ENCODE peak calls at places on chromosomes 16 and 17, in nine cellular contexts. N is lung; W is neural progenitor cell; V is body of pancreas; A is CD8-positive, alpha-beta memory T cell; U is ascending aorta; B is colonic mucosa; K is CD4-positive, alpha-beta memory T cell; E is stomach. P is an unnamed sample. For H3K9me3 and H3K4me1, the result is how much of the 10 kb centered on the place peaks cover.

GRCh38 chr17:81967533-81968395 is 6.8 kb upstream of the NOTUM start:
- DNase-seq in K (peak), A (peak), W (peak), B (peak), U (no peak), V (peak), E (peak), N (peak), P (peak)

GRCh38 chr16:75304521-75305363 is 53.3 kb upstream of the BCAR1 start:
- DNase-seq in W (no peak), A (no peak), U (no peak), N (no peak), E (peak), B (peak), K (no peak), V (peak), P (peak)

GRCh38 chr17:29113334-29113733 is 66.9 kb downstream of the MYO18A start:
- DNase-seq in W (peak), N (no peak), U (no peak), V (no peak), K (no peak), A (no peak), B (no peak), E (no peak), P (no peak)

GRCh38 chr17:58302171-58302918 is 21.6 kb upstream of the MPO start:
- DNase-seq in V (no peak), U (no peak), W (no peak), A (no peak), K (no peak), N (peak), B (no peak), E (peak), P (no peak)

GRCh38 chr16:81485225-81485624 is 40.6 kb downstream of the CMIP start:
- DNase-seq in W (no peak), A (no peak), E (no peak), B (no peak), N (no peak), U (no peak), K (no peak), V (no peak), P (no peak)

GRCh38 chr17:79420318-79421243 is 190.3 kb downstream of the RBFOX3 start:
- DNase-seq in B (no peak), V (no peak), N (no peak), K (no peak), E (no peak), A (no peak), W (peak), U (no peak), P (no peak)

GRCh38 chr17:28338056-28338768 is 2.7 kb downstream of the TNFAIP1 start:
- DNase-seq in A (no peak), K (no peak), E (no peak), U (no peak), W (no peak), N (no peak), V (no peak), B (no peak), P (no peak)

GRCh38 chr17:60579551-60579950 is 20.4 kb upstream of the PPM1D start:
- DNase-seq in B (no peak), U (no peak), A (no peak), N (no peak), W (no peak), E (no peak), V (no peak), K (no peak), P (no peak)

GRCh38 chr16:27448531-27449433 is 46.8 kb downstream of the IL21R start:
- DNase-seq in E (no peak), N (no peak), A (no peak), U (no peak), V (no peak), B (no peak), W (no peak), K (no peak), P (no peak)

GRCh38 chr17:38460082-38460715 is 31.9 kb downstream of the ARHGAP23 start:
- DNase-seq in B (no peak), W (no peak), V (no peak), A (no peak), U (no peak), E (no peak), K (no peak), N (no peak), P (no peak)

GRCh38 chr17:17784599-17785264 is 52.1 kb downstream of the SREBF1 start:
- DNase-seq in U (no peak), E (peak), A (no peak), B (no peak), V (peak), W (peak), K (no peak), N (no peak), P (peak)

GRCh38 chr17:62824290-62825135 is 16.4 kb upstream of the MARCHF10 start:
- DNase-seq in A (no peak), K (no peak), U (no peak), N (no peak), E (no peak), V (no peak), W (peak), B (no peak), P (no peak)

GRCh38 chr17:46977750-46978488 is 1.1 kb downstream of the RPRML start:
- DNase-seq in K (no peak), B (no peak), A (no peak), N (no peak), V (no peak), W (peak), E (no peak), U (no peak), P (no peak)

GRCh38 chr16:57628008-57628781 is at the start of gene ADGRG1:
- DNase-seq in N (peak), E (peak), B (peak), V (peak), U (peak), A (no peak), K (no peak), W (peak), P (no peak)

GRCh38 chr17:8152981-8153549 is 861 bp upstream of the PER1 start:
- DNase-seq in A (no peak), B (no peak), N (no peak), V (peak), W (no peak), E (no peak), U (no peak), K (no peak), P (peak)

GRCh38 chr16:75233611-75233938 is 14.8 kb downstream of the CTRB1 start:
- DNase-seq in B (no peak), K (no peak), W (no peak), V (no peak), U (no peak), E (no peak), N (no peak), A (no peak), P (no peak)

GRCh38 chr17:6166492-6167179 is 96.5 kb downstream of the WSCD1 start:
- DNase-seq in A (no peak), N (no peak), B (no peak), K (no peak), V (no peak), U (no peak), E (no peak), W (no peak), P (no peak)

GRCh38 chr16:2751577-2752034 is 832 bp upstream of the SRRM2 start:
- DNase-seq in W (no peak), B (no peak), N (no peak), E (no peak), U (no peak), A (no peak), K (no peak), V (no peak), P (peak)

GRCh38 chr16:28273511-28273910 is 18.8 kb upstream of the SBK1 start:
- DNase-seq in B (no peak), N (no peak), K (no peak), A (no peak), E (no peak), V (no peak), U (no peak), W (no peak), P (no peak)

GRCh38 chr17:79840204-79840988 is 1.2 kb upstream of the CBX4 start:
- DNase-seq in V (peak), N (peak), B (peak), A (no peak), E (peak), W (peak), K (peak), U (no peak), P (peak)

GRCh38 chr17:53166736-53167135 is 656.0 kb upstream of the KIF2B start:
- DNase-seq in N (no peak), E (no peak), K (no peak), W (no peak), B (no peak), A (no peak), U (no peak), V (no peak), P (no peak)

GRCh38 chr16:73048292-73049050 is 543 bp upstream of the ZFHX3 start:
- DNase-seq in A (no peak), E (peak), K (no peak), W (peak), U (no peak), B (no peak), N (peak), V (peak), P (peak)

GRCh38 chr17:10171057-10171456 is 27.3 kb downstream of the GAS7 start:
- DNase-seq in U (no peak), W (no peak), K (no peak), V (no peak), B (no peak), E (no peak), N (no peak), A (no peak), P (peak)

GRCh38 chr17:68356949-68357455 is 65.7 kb downstream of the ARSG start:
- DNase-seq in B (no peak), V (no peak), N (no peak), U (no peak), K (no peak), E (no peak), A (no peak), W (no peak), P (no peak)

GRCh38 chr16:71723537-71724319 is 773 bp downstream of the PHLPP2 start:
- DNase-seq in A (peak), W (peak), V (peak), N (peak), U (peak), B (peak), K (peak), E (peak), P (peak)

GRCh38 chr16:71848622-71849021 is 2.8 kb downstream of the ATXN1L start:
- DNase-seq in E (no peak), A (no peak), W (no peak), K (no peak), N (no peak), B (no peak), V (no peak), U (no peak), P (no peak)

GRCh38 chr16:921321-921905 is 49.4 kb downstream of the LMF1 start:
- DNase-seq in W (peak), B (no peak), E (no peak), A (no peak), K (no peak), U (no peak), V (no peak), N (no peak), P (no peak)

GRCh38 chr17:67666710-67667109 is 51.0 kb upstream of the NOL11 start:
- DNase-seq in V (no peak), E (no peak), W (no peak), U (no peak), B (no peak), A (no peak), N (no peak), K (no peak), P (no peak)

GRCh38 chr16:1936945-1937479 is 6.0 kb downstream of the MSRB1 start:
- DNase-seq in U (no peak), N (no peak), V (no peak), K (no peak), W (no peak), A (no peak), E (no peak), B (no peak), P (no peak)

GRCh38 chr17:31580331-31581021 is 189.0 kb downstream of the RAB11FIP4 start:
- DNase-seq in U (peak), N (peak), E (peak), A (no peak), B (no peak), V (peak), W (no peak), K (no peak), P (peak)

GRCh38 chr17:73879987-73880386 is 235.7 kb upstream of the SDK2 start:
- DNase-seq in V (no peak), K (no peak), W (no peak), B (no peak), N (no peak), A (no peak), U (no peak), E (no peak), P (no peak)
- H3K9me3 ChIP-seq in V (under half), K (under half), W (under half), B (under half), N (under half), A (under half), U (under half), E (under half), P (under half)

DNA sequence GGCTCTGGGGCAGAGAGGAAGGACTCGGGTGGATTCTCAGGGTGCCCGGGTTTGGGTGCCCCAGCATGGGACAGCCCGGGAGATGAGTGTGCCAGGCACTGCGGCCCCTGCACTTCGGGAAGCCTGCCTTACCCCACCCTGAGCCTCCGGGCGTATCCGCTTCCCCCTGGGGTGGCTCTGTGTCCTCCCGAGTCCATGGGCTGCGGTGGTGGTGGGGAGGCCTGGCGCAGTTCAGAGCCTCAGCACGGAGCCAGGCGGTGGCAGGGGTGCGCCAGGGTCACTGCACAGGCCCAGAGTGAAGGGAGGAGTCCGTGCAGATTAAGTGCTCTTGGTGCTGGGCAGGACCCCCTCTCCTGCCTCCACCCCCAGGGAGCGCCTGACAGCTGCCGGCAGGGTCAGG is 20.7 kb downstream of the MYBBP1A start:
- DNase-seq in U (no peak), B (no peak), E (no peak), V (no peak), N (no peak), A (no peak), K (no peak), W (no peak), P (no peak)
- H3K4me1 ChIP-seq in U (under half), B (under half), E (half or more), V (under half), N (under half), A (under half), K (under half), W (under half), P (under half)

GRCh38 chr17:2710075-2710803 is 1.3 kb downstream of the CLUH start:
- DNase-seq in N (no peak), A (no peak), B (no peak), V (no peak), W (no peak), E (no peak), K (no peak), U (no peak), P (peak)

GRCh38 chr17:2707721-2708584 is 3.6 kb downstream of the CLUH start:
- DNase-seq in E (peak), V (peak), N (no peak), A (no peak), U (peak), B (no peak), K (no peak), W (peak), P (peak)

GRCh38 chr17:2708585-2709172 is 2.9 kb downstream of the CLUH start:
- DNase-seq in N (no peak), A (no peak), E (no peak), V (no peak), B (no peak), U (no peak), W (no peak), K (no peak), P (peak)

GRCh38 chr17:2710804-2711607 is 558 bp downstream of the CLUH start:
- DNase-seq in W (peak), K (peak), B (no peak), N (peak), V (peak), A (peak), E (no peak), U (no peak), P (peak)

DNA sequence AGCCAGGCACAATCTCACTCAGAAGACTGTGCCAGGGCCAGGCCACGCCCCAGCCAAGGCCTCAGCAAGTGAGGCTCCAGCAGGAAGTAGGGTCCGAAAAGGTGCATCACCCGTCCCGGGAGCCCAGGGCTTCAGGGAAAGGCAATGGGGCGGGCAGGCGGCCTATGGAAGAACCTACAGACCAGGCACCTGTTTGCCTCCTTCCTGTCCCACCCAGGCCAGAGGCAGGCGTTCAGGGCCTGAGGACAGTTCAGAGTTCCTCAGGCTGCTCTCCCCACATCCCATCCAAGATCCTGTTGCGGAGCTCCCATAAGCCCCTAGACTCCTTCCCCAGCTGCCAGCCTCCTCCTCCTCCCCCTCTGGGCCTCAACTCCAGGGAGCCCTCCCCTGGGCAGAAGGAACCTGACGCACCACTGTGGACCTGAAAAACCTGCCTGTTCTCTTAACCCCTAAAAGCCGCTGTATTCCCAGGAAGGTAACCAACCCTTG is 2.3 kb downstream of the CLUH start:
- DNase-seq in U (no peak), V (peak), B (peak), E (peak), N (peak), W (no peak), K (no peak), A (no peak), P (peak)
- H3K4me3 ChIP-seq in U (peak), V (no peak), B (peak), E (peak), N (no peak), W (no peak), K (no peak), A (no peak), P (peak)

GRCh38 chr16:61057635-61058034 is 978.6 kb downstream of the CDH8 start:
- DNase-seq in U (no peak), W (no peak), A (no peak), K (no peak), B (no peak), N (no peak), E (no peak), V (no peak), P (no peak)
- H3K9me3 ChIP-seq in U (under half), W (under half), A (under half), K (under half), B (under half), N (under half), E (under half), V (under half), P (under half)

GRCh38 chr16:84999857-85000480 is 11.4 kb downstream of the ZDHHC7 start:
- DNase-seq in V (no peak), E (peak), W (no peak), U (no peak), B (no peak), A (no peak), N (no peak), K (no peak), P (no peak)
- H3K4me1 ChIP-seq in V (half or more), E (half or more), W (under half), U (under half), B (under half), A (under half), N (under half), K (under half), P (half or more)

GRCh38 chr17:16439867-16440351 is 24.5 kb downstream of the TRPV2 start:
- DNase-seq in U (no peak), A (peak), B (no peak), W (no peak), N (no peak), K (peak), E (no peak), V (peak), P (no peak)

GRCh38 chr17:16437083-16437482 is 21.7 kb downstream of the TRPV2 start:
- DNase-seq in B (no peak), A (no peak), W (no peak), E (no peak), K (no peak), N (no peak), V (no peak), U (no peak), P (no peak)

GRCh38 chr17:16439303-16439791 is 24.0 kb downstream of the TRPV2 start:
- DNase-seq in V (no peak), E (no peak), N (no peak), K (peak), W (no peak), A (peak), U (no peak), B (peak), P (no peak)

GRCh38 chr17:16438557-16439302 is 23.4 kb downstream of the TRPV2 start:
- DNase-seq in W (peak), B (peak), A (peak), U (peak), V (peak), N (peak), E (peak), K (peak), P (peak)

DNA sequence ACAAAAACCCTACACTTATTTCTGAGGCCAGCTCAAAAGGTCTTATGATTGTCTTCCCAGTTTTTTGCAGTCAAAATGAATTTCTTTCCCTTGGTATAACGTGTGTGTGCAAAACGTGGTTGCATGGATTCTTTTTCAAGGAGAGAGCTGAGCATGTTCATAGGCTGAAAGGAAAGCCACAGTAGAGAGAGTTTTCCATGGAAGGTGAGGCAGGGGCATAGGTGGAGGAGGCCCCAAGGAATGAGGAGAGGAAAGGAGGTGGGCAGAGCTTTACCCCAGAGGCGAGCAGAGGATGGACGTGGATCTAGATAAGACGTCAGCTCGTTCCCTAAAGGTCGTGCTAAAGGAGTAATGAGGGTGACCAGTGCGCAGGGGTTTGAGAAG is 22.8 kb downstream of the TRPV2 start:
- DNase-seq in B (no peak), V (no peak), W (no peak), K (no peak), A (no peak), U (no peak), N (no peak), E (no peak), P (no peak)
- H3K4me3 ChIP-seq in B (peak), V (no peak), W (peak), K (peak), A (peak), U (peak), N (peak), E (peak), P (peak)

GRCh38 chr16:60059141-60059540 is 1325.0 kb upstream of the GOT2 start:
- DNase-seq in E (no peak), B (no peak), W (no peak), V (no peak), K (no peak), A (no peak), N (no peak), U (no peak), P (no peak)
- H3K9me3 ChIP-seq in E (under half), B (under half), W (under half), V (under half), K (under half), A (under half), N (under half), U (under half), P (under half)

DNA sequence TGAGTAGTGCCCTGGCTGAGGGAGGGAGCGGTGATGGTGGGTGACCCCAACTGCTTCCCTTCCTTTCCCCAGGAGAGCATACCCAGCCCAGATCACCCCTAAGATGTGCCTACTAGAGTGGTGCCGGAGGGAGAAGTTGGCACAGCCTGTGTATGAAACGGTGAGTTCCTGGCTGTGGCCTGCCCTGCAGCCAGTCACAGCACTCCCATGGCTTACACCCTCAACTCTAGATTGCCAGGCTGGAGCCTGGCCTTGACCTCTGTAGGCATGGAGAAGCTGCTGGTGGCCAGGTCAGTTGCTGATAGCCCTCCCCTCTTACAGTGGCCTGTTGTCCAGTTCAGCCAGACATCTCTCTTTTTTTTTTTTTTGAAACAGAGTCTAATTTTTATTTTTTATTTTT is 8.6 kb upstream of the NFATC3 start:
- DNase-seq in A (no peak), W (no peak), E (no peak), U (no peak), K (no peak), B (no peak), V (no peak), N (peak), P (no peak)
- H3K4me1 ChIP-seq in A (half or more), W (under half), E (under half), U (under half), K (half or more), B (under half), V (under half), N (under half), P (under half)

GRCh38 chr16:88569985-88570690 is at the start of gene ZC3H18:
- DNase-seq in A (peak), W (peak), U (peak), N (peak), V (peak), B (peak), K (peak), E (peak), P (peak)
- H3K4me3 ChIP-seq in A (peak), W (peak), U (peak), N (peak), V (peak), B (peak), K (peak), E (peak), P (peak)

P was measured in mucosa of descending colon.